ENCODE peak calls at places on chromosomes 16 and 17, in five cellular contexts. H is K562, Z is GM12878, X is HepG2, V is H1. S is an unnamed sample.

GRCh38 chr17:7208754-7209460 is 10.7 kb downstream of the DLG4 start:
- DNase-seq in H (no peak), Z (no peak), X (no peak), V (no peak), S (no peak)

GRCh38 chr17:20920813-20921199 is 122.0 kb downstream of the USP22 start:
- DNase-seq in H (no peak), Z (no peak), X (no peak), V (no peak), S (peak)

GRCh38 chr16:55760665-55761035 is 72.2 kb downstream of the CES1 start:
- DNase-seq in H (no peak), Z (no peak), X (no peak), V (no peak), S (no peak)

GRCh38 chr16:15858921-15859668 is 2.3 kb upstream of the MYH11 start:
- DNase-seq in H (no peak), Z (no peak), X (no peak), V (no peak), S (no peak)

GRCh38 chr16:11313493-11314308 is 31.6 kb upstream of the RMI2 start:
- DNase-seq in H (no peak), Z (no peak), X (no peak), V (no peak), S (no peak)

GRCh38 chr17:44216173-44216572 is 3.3 kb downstream of the UBTF start:
- DNase-seq in H (no peak), Z (peak), X (no peak), V (no peak), S (no peak)

GRCh38 chr17:80872011-80872929 is 119.4 kb upstream of the CHMP6 start:
- DNase-seq in H (no peak), Z (no peak), X (no peak), V (no peak), S (no peak)

GRCh38 chr17:7239091-7240027 is at the start of gene PHF23:
- DNase-seq in H (peak), Z (peak), X (peak), V (peak), S (peak)

GRCh38 chr16:46883690-46884512 is at the start of gene GPT2:
- DNase-seq in H (peak), Z (peak), X (peak), V (peak), S (peak)

GRCh38 chr16:46882940-46883307 is 1.2 kb upstream of the GPT2 start:
- DNase-seq in H (no peak), Z (no peak), X (peak), V (no peak), S (no peak)

GRCh38 chr16:46883353-46883689 is 841 bp upstream of the GPT2 start:
- DNase-seq in H (no peak), Z (no peak), X (peak), V (no peak), S (no peak)

GRCh38 chr16:46885960-46886763 is 2.0 kb downstream of the GPT2 start:
- DNase-seq in H (no peak), Z (no peak), X (no peak), V (no peak), S (peak)

DNA sequence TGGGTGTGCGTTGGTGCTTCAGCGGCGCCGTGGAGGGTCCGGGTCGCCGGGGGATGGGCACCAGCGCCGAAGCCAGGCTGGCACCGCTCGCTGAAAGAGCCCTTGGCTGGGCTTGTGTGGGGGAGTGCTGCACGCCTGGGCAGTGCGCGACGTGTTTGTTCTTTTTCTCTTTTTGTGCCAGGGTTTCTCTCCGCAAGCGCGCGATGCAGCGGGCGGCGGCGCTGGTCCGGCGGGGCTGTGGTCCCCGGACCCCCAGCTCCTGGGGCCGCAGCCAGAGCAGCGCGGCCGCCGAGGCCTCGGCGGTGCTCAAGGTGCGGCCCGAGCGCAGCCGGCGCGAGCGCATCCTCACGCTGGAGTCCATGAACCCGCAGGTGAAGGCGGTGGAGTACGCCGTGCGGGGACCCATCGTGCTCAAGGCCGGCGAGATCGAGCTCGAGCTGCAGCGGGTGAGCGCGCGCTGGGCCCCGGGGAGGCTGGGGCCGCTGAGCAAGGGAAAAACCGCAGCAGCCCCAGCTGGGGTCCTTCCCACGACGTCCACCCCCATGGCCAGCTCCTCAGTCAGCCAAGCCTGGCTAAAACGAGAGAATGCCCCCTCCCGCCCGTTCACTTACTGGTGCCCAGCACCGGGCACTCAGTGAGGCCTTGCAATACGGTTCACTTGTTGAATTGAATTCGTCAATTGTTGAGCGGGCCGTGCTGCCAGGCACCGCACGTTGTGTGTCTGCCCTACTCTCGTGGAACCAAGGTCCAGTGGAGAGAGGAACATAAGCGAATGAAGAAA is 541 bp downstream of the GPT2 start:
- DNase-seq in H (no peak), Z (no peak), X (no peak), V (no peak), S (no peak)
- TF ChIP-seq EZH2 in H (no peak), Z (no peak), X (no peak), V (no peak), S (no peak)

GRCh38 chr17:72446525-72447250 is 325.9 kb downstream of the SOX9 start:
- DNase-seq in H (no peak), Z (no peak), X (peak), V (no peak), S (no peak)
- H2AFZ ChIP-seq in H (no peak), Z (no peak), X (peak), V (no peak), S (no peak)

GRCh38 chr17:76123749-76124581 is 17.1 kb downstream of the FOXJ1 start:
- DNase-seq in H (peak), Z (no peak), X (no peak), V (no peak), S (no peak)

GRCh38 chr17:76125922-76126321 is 15.1 kb downstream of the FOXJ1 start:
- DNase-seq in H (no peak), Z (no peak), X (no peak), V (no peak), S (no peak)

GRCh38 chr17:76123127-76123499 is 17.9 kb downstream of the FOXJ1 start:
- DNase-seq in H (no peak), Z (no peak), X (no peak), V (no peak), S (no peak)

GRCh38 chr17:76125391-76125675 is 15.7 kb downstream of the FOXJ1 start:
- DNase-seq in H (no peak), Z (no peak), X (no peak), V (no peak), S (no peak)

GRCh38 chr17:76124582-76125390 is 16.3 kb downstream of the FOXJ1 start:
- DNase-seq in H (peak), Z (no peak), X (no peak), V (peak), S (peak)
- TF ChIP-seq CREB1 in H (no peak), Z (no peak), X (no peak), V (no peak), S (no peak)

GRCh38 chr17:19304751-19305150 is 57.8 kb downstream of the B9D1 start:
- DNase-seq in H (no peak), Z (no peak), X (no peak), V (no peak), S (no peak)

GRCh38 chr17:19303367-19303776 is 59.2 kb downstream of the B9D1 start:
- DNase-seq in H (no peak), Z (no peak), X (no peak), V (no peak), S (no peak)

GRCh38 chr17:19302791-19303233 is 59.7 kb downstream of the B9D1 start:
- DNase-seq in H (no peak), Z (no peak), X (no peak), V (no peak), S (no peak)

GRCh38 chr17:19305261-19305660 is 57.3 kb downstream of the B9D1 start:
- DNase-seq in H (no peak), Z (no peak), X (no peak), V (no peak), S (no peak)

DNA sequence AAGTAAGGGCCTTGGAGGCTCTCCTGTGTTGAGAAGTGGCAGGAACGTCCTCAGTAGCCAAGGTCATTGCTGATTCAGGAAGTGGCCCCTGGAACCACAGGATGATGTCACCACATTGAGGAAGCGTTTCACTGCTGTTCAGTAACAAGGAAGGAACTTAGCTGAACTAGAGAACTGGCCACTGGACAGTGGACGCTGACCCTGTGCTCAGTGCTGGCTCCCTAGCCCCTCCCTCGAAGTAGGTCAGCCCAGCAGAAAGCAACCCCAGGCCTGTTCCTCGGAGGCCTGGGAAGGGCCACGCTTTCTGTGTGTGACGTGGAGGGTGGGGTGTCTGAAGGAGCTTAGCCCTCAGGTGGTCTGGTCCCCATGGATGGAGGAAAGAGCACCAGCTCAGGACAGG is 58.3 kb downstream of the B9D1 start:
- DNase-seq in H (peak), Z (no peak), X (peak), V (no peak), S (no peak)
- TF ChIP-seq EZH2 in H (no peak), Z (no peak), X (no peak), V (no peak), S (no peak)

GRCh38 chr17:39143552-39144093 is 7.8 kb downstream of the PLXDC1 start:
- DNase-seq in H (no peak), Z (no peak), X (no peak), V (no peak), S (no peak)
- H2AFZ ChIP-seq in H (no peak), Z (no peak), X (no peak), V (no peak), S (no peak)

GRCh38 chr16:81731636-81732035 is 47.5 kb upstream of the PLCG2 start:
- DNase-seq in H (no peak), Z (no peak), X (no peak), V (no peak), S (no peak)
- TF ChIP-seq CREB1 in H (no peak), Z (no peak), X (no peak), V (no peak), S (no peak)

GRCh38 chr17:14296511-14296910 is 4.4 kb upstream of the HS3ST3B1 start:
- DNase-seq in H (no peak), Z (no peak), X (no peak), V (no peak), S (peak)

GRCh38 chr17:14297161-14297851 is 3.6 kb upstream of the HS3ST3B1 start:
- DNase-seq in H (no peak), Z (no peak), X (peak), V (peak), S (peak)

GRCh38 chr17:14298221-14298994 is 2.5 kb upstream of the HS3ST3B1 start:
- DNase-seq in H (no peak), Z (no peak), X (no peak), V (peak), S (no peak)

GRCh38 chr17:14294876-14295275 is 6.0 kb upstream of the HS3ST3B1 start:
- DNase-seq in H (peak), Z (no peak), X (no peak), V (peak), S (peak)

GRCh38 chr17:14295676-14296075 is 5.2 kb upstream of the HS3ST3B1 start:
- DNase-seq in H (no peak), Z (no peak), X (no peak), V (no peak), S (no peak)
- TF ChIP-seq EZH2 in H (no peak), Z (no peak), X (no peak), V (no peak), S (no peak)